ENCODE peak calls at places on chromosomes 4 and X, in eight cellular contexts. O, W, A, N, V, G, C and S are unnamed samples.

GRCh38 chr4:53003959-53004358 is 141.8 kb downstream of the RASL11B start:
- DNase-seq in A (no peak), O (no peak), N (no peak), C (no peak), W (no peak), V (no peak), G (no peak), S (no peak)

GRCh38 chr4:26412381-26413372 is 77.6 kb downstream of the CCKAR start:
- DNase-seq in W (no peak), C (no peak), A (peak; percentile 1), G (no peak), O (no peak), V (no peak), N (no peak), S (no peak)

GRCh38 chrX:139538907-139539593 is 8.5 kb downstream of the F9 start:
- DNase-seq in C (no peak), V (no peak), G (no peak), N (no peak), A (no peak), O (no peak), W (no peak), S (no peak)

GRCh38 chr4:55409468-55410171 is 13.9 kb downstream of the TMEM165 start:
- DNase-seq in O (no peak), W (no peak), N (no peak), G (no peak), C (no peak), A (peak; percentile 62), V (no peak), S (no peak)

GRCh38 chr4:132767901-132768300 is 381.2 kb upstream of the PCDH10 start:
- DNase-seq in V (no peak), N (no peak), A (no peak), G (no peak), W (no peak), C (no peak), O (no peak), S (no peak)

GRCh38 chr4:185192059-185192458 is 11.7 kb downstream of the CFAP97 start:
- DNase-seq in C (no peak), N (no peak), V (no peak), W (no peak), O (no peak), G (no peak), A (no peak), S (no peak)

GRCh38 chrX:153245288-153245731 is 66.2 kb downstream of the MAGEA1 start:
- DNase-seq in A (peak; percentile 74), N (no peak), W (no peak), C (no peak), G (no peak), V (no peak), O (peak; percentile 3), S (no peak)

GRCh38 chr4:179200681-179201080 is 1758.4 kb upstream of the AGA start:
- DNase-seq in V (no peak), C (no peak), O (no peak), N (no peak), A (no peak), W (no peak), G (no peak), S (no peak)

DNA sequence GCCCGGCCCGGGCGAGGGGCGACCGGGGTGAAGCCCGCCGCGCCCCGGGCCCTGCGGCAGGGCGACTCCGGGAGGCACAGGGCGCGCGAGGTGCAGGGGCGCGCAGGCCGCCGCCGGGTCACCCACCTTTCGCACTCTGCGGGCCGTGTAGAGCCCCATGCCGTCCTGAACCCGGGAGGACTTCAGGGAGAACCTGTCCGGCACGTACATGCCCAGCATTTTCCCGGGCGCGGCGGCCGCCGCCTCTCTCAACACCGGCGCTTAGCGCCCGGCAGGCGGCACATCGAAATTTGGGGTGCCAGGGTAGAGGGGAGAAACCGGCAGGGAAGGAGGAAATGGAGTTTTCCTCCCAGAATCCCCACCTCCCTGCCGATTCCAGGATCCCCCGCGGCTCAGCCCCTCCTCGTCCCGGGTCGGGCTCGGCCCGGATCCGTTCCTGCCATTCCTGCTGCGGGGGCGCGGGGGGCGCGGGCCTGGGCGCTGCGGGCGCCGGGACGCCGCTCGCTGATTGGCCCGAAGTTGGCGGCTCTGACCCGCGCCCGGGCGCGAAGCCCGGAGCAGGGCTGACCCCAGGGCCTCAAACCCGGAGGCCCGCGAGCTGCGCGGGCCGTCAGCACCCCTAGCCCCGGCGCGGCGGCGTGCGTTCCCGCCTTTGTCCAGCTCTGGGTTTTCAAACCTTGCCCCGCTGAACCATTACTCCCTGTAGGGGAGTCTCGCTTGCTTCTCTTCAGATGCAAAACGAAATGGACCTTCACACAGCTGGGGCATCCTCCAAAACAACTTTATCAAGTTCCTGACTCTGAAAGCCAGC is at the start of gene PRDM5:
- DNase-seq in N (peak; percentile 87), G (no peak), O (peak; percentile 64), C (peak; percentile 63), W (peak; percentile 42), A (peak; percentile 82), V (no peak), S (peak; percentile 77)
- TF ChIP-seq CTCF in N (no peak), G (peak; percentile 30), O (peak; percentile 14), C (no peak), W (peak; percentile 38), A (peak; percentile 31), V (peak; percentile 63), S (peak; percentile 66)

GRCh38 chr4:2935762-2936743 is 27.2 kb downstream of the NOP14 start:
- DNase-seq in V (no peak), G (no peak), O (no peak), C (peak; percentile 38), W (no peak), A (peak; percentile 75), N (no peak), S (no peak)

GRCh38 chr4:2936773-2937145 is 26.4 kb downstream of the NOP14 start:
- DNase-seq in C (peak; percentile 48), G (no peak), O (no peak), N (no peak), A (no peak), V (peak; percentile 49), W (no peak), S (no peak)

GRCh38 chr4:2933566-2934076 is 29.6 kb downstream of the NOP14 start:
- DNase-seq in C (no peak), W (no peak), G (no peak), N (no peak), O (no peak), A (no peak), V (peak; percentile 87), S (no peak)

GRCh38 chr4:2934077-2934812 is 29.0 kb downstream of the NOP14 start:
- DNase-seq in N (peak; percentile 91), G (no peak), V (peak; percentile 76), W (no peak), O (peak; percentile 48), A (peak; percentile 48), C (peak; percentile 77), S (no peak)

DNA sequence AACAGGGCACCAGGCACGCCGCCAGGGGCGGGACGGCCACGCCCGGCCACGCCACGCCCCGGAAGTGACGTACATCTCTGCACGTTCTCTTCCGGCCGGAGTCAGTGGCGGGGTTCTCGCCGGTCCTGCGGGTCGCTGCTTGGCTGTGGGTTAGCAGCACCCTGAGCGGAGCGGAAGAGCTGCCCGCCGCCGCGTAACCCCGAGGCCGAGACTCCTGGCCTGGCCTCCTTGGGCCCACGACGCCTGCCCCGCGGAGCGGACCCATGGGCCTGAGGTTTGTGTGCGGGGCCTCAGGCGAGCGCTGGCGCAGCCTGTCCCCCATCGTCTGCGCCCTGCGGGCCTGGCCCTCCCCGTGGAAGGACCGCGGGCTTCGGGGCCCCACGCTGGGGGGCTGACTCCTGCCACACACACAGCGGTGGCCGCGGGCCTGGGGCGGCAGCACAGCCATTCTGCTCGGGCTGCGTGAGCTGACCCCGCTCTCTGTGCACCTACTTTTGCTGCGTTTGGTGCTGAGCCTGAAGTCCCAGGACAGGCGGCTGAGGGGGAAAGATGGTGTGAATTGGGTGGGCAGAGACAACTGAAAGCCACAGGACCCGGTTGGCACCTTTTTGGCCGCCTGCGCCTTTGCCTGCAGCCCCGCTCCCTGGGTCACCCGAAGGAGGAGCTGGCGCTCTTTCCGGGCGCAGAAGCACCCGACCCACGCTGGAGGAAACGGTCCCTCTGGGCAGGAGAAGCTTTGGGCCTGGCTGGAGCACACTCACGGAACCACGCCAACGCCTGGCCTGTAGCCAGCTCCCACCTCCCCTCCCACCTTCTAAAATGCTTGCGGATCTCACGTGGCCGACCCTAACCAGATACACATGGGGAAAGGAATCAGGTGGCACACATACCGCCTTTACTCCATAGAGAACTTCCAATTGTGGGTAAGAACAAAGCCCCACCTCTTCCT is 28.1 kb downstream of the NOP14 start:
- DNase-seq in O (peak; percentile 93), C (peak; percentile 99), W (peak; percentile 93), N (peak; percentile 98), G (peak; percentile 38), V (peak; percentile 97), A (peak; percentile 96), S (peak; percentile 97)
- TF ChIP-seq CTCF in O (no peak), C (peak; percentile 42), W (no peak), N (no peak), G (no peak), V (peak; percentile 22), A (no peak), S (peak; percentile 34)

GRCh38 chrX:1717326-1717725 is 102.5 kb downstream of the ASMT start:
- DNase-seq in G (no peak), N (no peak), V (no peak), A (no peak), O (no peak), W (no peak), C (no peak), S (no peak)

GRCh38 chrX:1719270-1719669 is 104.4 kb downstream of the ASMT start:
- DNase-seq in V (no peak), W (no peak), G (no peak), N (no peak), O (no peak), C (no peak), A (no peak), S (no peak)

GRCh38 chrX:1725472-1725871 is 110.6 kb downstream of the ASMT start:
- DNase-seq in A (no peak), N (no peak), W (no peak), V (no peak), C (no peak), O (no peak), G (no peak), S (peak; percentile 11)

DNA sequence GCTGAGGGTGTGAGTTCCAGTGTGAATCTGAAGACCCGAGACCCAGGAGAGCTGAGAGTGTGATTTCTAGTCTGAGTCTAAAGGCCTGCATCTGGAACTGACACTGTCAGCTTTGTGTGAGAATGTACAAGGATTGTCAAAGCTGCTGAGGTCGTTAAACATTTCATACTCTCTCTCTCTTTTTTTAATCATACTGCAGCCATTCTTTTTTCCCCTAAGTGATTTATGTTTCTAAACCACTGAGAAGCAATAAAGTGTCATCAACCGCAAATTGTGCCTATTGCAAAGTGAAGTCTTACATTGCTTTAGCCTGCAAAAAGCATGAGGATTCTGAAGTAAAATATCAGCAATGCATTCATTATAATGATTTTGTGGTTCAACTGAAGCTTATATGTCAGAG is 106.0 kb downstream of the ASMT start:
- DNase-seq in N (no peak), V (no peak), A (no peak), C (no peak), W (no peak), O (no peak), G (peak; percentile 13), S (no peak)
- TF ChIP-seq CTCF in N (no peak), V (no peak), A (no peak), C (no peak), W (no peak), O (no peak), G (no peak), S (no peak)

DNA sequence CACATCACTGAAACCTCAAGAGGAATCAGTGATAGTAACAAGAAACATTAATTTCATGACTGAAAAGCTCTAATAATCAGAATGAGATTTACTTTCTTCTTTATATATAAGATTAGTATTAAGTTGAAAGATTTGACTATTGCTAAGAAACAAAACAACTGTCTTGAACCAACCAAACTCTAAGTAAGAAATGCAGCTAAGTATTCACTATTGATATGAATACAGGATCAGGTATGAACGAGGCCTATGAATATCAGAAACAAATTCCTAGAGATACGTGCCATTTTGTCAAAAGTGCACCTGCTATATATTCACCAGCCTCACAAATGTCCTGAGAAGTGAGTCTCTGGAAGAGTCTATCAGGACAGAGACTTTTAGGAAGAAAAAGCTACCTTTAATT is 32.1 kb downstream of the GATB start:
- DNase-seq in A (no peak), O (no peak), V (no peak), W (no peak), G (no peak), N (no peak), C (no peak), S (no peak)
- TF ChIP-seq CTCF in A (no peak), O (no peak), V (no peak), W (no peak), G (no peak), N (no peak), C (no peak), S (no peak)